ENCODE peak calls at places on chromosomes 6 and 20, in five cellular contexts. D is neural progenitor cell, H is fibroblast of lung, V is H1, J is mesenchymal stem cell. K is an unnamed sample.

GRCh38 chr6:35757461-35758123 is 18.8 kb upstream of the CLPSL2 start:
- DNase-seq in J (peak), V (no peak), H (peak), D (peak), K (no peak)

GRCh38 chr20:38272398-38272797 is 11.9 kb upstream of the KIAA1755 start:
- DNase-seq in H (peak), V (no peak), D (no peak), J (peak), K (peak)

GRCh38 chr6:100426689-100427338 is 37.9 kb downstream of the SIM1 start:
- DNase-seq in V (no peak), D (no peak), J (no peak), H (no peak), K (no peak)

GRCh38 chr20:50273601-50274491 is 83.2 kb downstream of the CEBPB start:
- DNase-seq in H (no peak), D (no peak), J (no peak), V (no peak), K (no peak)

GRCh38 chr6:149318581-149319286 is 1.2 kb downstream of the TAB2 start:
- DNase-seq in H (peak), J (peak), D (peak), V (no peak), K (peak)

GRCh38 chr6:18053555-18054445 is 66.4 kb upstream of the KIF13A start:
- DNase-seq in H (no peak), D (no peak), V (no peak), J (no peak), K (peak)

GRCh38 chr6:35634316-35634715 is 54.4 kb downstream of the FKBP5 start:
- DNase-seq in D (no peak), V (no peak), J (no peak), H (no peak), K (no peak)

GRCh38 chr6:158707120-158707519 is 57.3 kb downstream of the SYTL3 start:
- DNase-seq in H (peak), J (peak), D (no peak), V (no peak), K (peak)

GRCh38 chr6:157853018-157853805 is 30.2 kb downstream of the SNX9 start:
- DNase-seq in D (no peak), J (no peak), V (no peak), H (no peak), K (no peak)

GRCh38 chr6:139291813-139292619 is at the start of gene TXLNB:
- DNase-seq in D (peak), V (no peak), H (peak), J (peak), K (peak)

GRCh38 chr6:72533601-72534000 is 88.3 kb upstream of the KCNQ5 start:
- DNase-seq in H (peak), D (no peak), V (no peak), J (no peak), K (no peak)

GRCh38 chr6:98825602-98826230 is 8.7 kb upstream of the POU3F2 start:
- DNase-seq in D (peak), H (peak), V (no peak), J (no peak), K (no peak)

GRCh38 chr6:154874684-154875594 is 120.2 kb upstream of the TIAM2 start:
- DNase-seq in D (no peak), V (no peak), J (no peak), H (no peak), K (no peak)

GRCh38 chr6:158626360-158627167 is 18.0 kb downstream of the DYNLT1 start:
- DNase-seq in V (no peak), D (no peak), H (no peak), J (no peak), K (no peak)

GRCh38 chr6:81838031-81838430 is 85.5 kb upstream of the TENT5A start:
- DNase-seq in V (no peak), J (peak), D (no peak), H (peak), K (no peak)

GRCh38 chr20:55488593-55488992 is 516.7 kb downstream of the CBLN4 start:
- DNase-seq in H (no peak), V (no peak), D (no peak), J (no peak), K (peak)

GRCh38 chr6:82651845-82652333 is 288.3 kb downstream of the TPBG start:
- DNase-seq in V (no peak), D (no peak), H (no peak), J (no peak), K (no peak)

GRCh38 chr20:62201173-62202082 is 18.6 kb downstream of the MTG2 start:
- DNase-seq in J (no peak), D (no peak), H (no peak), V (no peak), K (no peak)

GRCh38 chr6:121912905-121913304 is 477.5 kb downstream of the GJA1 start:
- DNase-seq in H (peak), D (no peak), V (no peak), J (no peak), K (no peak)

GRCh38 chr6:83183082-83183828 is 9.8 kb downstream of the PGM3 start:
- DNase-seq in J (peak), D (no peak), H (peak), V (no peak), K (peak)

GRCh38 chr6:81997091-81997926 is 244.8 kb upstream of the TENT5A start:
- DNase-seq in V (no peak), H (peak), D (no peak), J (peak), K (peak)

GRCh38 chr6:111625511-111626331 is 20.0 kb upstream of the TRAF3IP2 start:
- DNase-seq in D (no peak), J (peak), H (peak), V (no peak), K (peak)

GRCh38 chr6:163998496-163998895 is 584.0 kb downstream of the QKI start:
- DNase-seq in D (no peak), J (no peak), V (no peak), H (peak), K (no peak)

GRCh38 chr20:44200371-44200770 is 10.2 kb downstream of the OSER1 start:
- DNase-seq in H (peak), J (no peak), D (no peak), V (no peak), K (no peak)

GRCh38 chr6:144064402-144064830 is 31.0 kb downstream of the SF3B5 start:
- DNase-seq in V (no peak), H (no peak), D (peak), J (no peak), K (no peak)

GRCh38 chr6:100342830-100343229 is 121.9 kb downstream of the SIM1 start:
- DNase-seq in H (peak), J (peak), D (no peak), V (no peak), K (no peak)

GRCh38 chr6:138576303-138576702 is 77.0 kb upstream of the NHSL1 start:
- DNase-seq in H (no peak), D (peak), V (no peak), J (no peak), K (no peak)

GRCh38 chr6:43396408-43397149 is 27.1 kb upstream of the ZNF318 start:
- DNase-seq in H (no peak), J (no peak), D (no peak), V (no peak), K (peak)

GRCh38 chr6:78909391-78909790 is 42.0 kb downstream of the IRAK1BP1 start:
- DNase-seq in H (peak), J (peak), V (no peak), D (no peak), K (no peak)

GRCh38 chr20:10947726-10948125 is 273.9 kb upstream of the JAG1 start:
- DNase-seq in D (no peak), J (no peak), V (no peak), H (no peak), K (peak)

GRCh38 chr6:84643778-84644177 is 120.6 kb downstream of the TBX18 start:
- DNase-seq in H (no peak), D (no peak), J (no peak), V (no peak), K (peak)

GRCh38 chr6:2846873-2847224 is 5.2 kb upstream of the SERPINB1 start:
- DNase-seq in H (no peak), J (no peak), V (no peak), D (no peak), K (no peak)

GRCh38 chr6:27517928-27518787 is 45.3 kb upstream of the ZNF184 start:
- DNase-seq in H (no peak), J (no peak), V (no peak), D (no peak), K (peak)

GRCh38 chr20:62985089-62985778 is 21.5 kb downstream of the BHLHE23 start:
- DNase-seq in V (no peak), D (no peak), H (no peak), J (no peak), K (no peak)

GRCh38 chr6:26205161-26205624 is 118.0 kb downstream of the HFE start:
- DNase-seq in J (peak), H (peak), D (peak), V (no peak), K (peak)

GRCh38 chr6:63543982-63544381 is 28.3 kb upstream of the LOC128125822 start:
- DNase-seq in H (no peak), V (no peak), J (no peak), D (no peak), K (no peak)

GRCh38 chr20:50308513-50309279 is 118.1 kb downstream of the CEBPB start:
- DNase-seq in D (peak), H (peak), V (no peak), J (peak), K (peak)

GRCh38 chr6:90005048-90005827 is 111.0 kb downstream of the GJA10 start:
- DNase-seq in V (no peak), H (no peak), J (no peak), D (peak), K (no peak)

GRCh38 chr6:3124667-3125066 is 6.2 kb downstream of the BPHL start:
- DNase-seq in J (no peak), D (no peak), V (no peak), H (no peak), K (no peak)

GRCh38 chr6:151263035-151263434 is 23.3 kb downstream of the AKAP12 start:
- DNase-seq in H (no peak), V (no peak), D (no peak), J (no peak), K (no peak)

GRCh38 chr6:151255811-151256210 is 16.0 kb downstream of the AKAP12 start:
- DNase-seq in D (no peak), H (no peak), J (no peak), V (no peak), K (no peak)

GRCh38 chr6:151260191-151260590 is 20.4 kb downstream of the AKAP12 start:
- DNase-seq in V (no peak), D (no peak), J (no peak), H (peak), K (no peak)

GRCh38 chr6:151254451-151255081 is 14.8 kb downstream of the AKAP12 start:
- DNase-seq in D (no peak), V (no peak), H (peak), J (peak), K (no peak)

DNA sequence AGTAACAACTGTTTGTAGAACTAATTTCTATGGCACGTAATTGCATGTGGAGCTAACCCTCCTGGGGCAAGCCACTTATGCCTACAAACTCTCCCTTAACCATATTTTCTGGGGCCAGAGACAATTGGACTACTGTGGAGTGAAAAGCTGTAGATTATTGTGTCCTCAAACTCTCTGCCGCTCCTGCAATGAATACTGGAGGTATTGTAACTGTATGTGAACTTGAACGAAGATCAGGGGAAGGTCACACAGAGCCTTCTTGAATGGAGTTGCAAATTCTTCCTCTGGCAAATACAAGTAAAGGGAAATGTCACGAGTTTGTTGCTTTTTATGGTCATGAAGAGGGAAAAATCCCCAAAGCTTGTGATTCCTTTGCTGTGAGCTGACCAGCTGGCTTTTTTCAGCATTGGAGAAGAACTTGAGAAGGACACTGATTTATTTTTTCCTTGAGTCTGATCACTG is 18.2 kb downstream of the AKAP12 start:
- DNase-seq in J (peak), D (no peak), H (peak), V (no peak), K (no peak)
- H3K9ac ChIP-seq in J (peak), D (no peak), H (no peak), V (no peak), K (no peak)

GRCh38 chr6:125207956-125208355 is 54.4 kb downstream of the TPD52L1 start:
- DNase-seq in J (no peak), V (no peak), D (no peak), H (peak), K (peak)
- H3K9ac ChIP-seq in J (no peak), V (no peak), D (no peak), H (no peak), K (no peak)

GRCh38 chr20:13526551-13526950 is 112.2 kb downstream of the TASP1 start:
- DNase-seq in H (no peak), J (peak), V (no peak), D (no peak), K (peak)

GRCh38 chr20:13525225-13525940 is 113.3 kb downstream of the TASP1 start:
- DNase-seq in J (peak), H (peak), V (no peak), D (peak), K (peak)

GRCh38 chr20:13524339-13524738 is 114.4 kb downstream of the TASP1 start:
- DNase-seq in J (no peak), H (no peak), D (no peak), V (no peak), K (no peak)
- H3K9ac ChIP-seq in J (no peak), H (no peak), D (no peak), V (no peak), K (no peak)

GRCh38 chr6:33279257-33279695 is 2.4 kb downstream of the B3GALT4 start:
- DNase-seq in H (no peak), V (no peak), D (no peak), J (no peak), K (no peak)
- H3K9ac ChIP-seq in H (no peak), V (no peak), D (no peak), J (no peak), K (no peak)

GRCh38 chr20:31740656-31741323 is 1.7 kb downstream of the TPX2 start:
- DNase-seq in D (no peak), J (no peak), H (no peak), V (no peak), K (no peak)

GRCh38 chr20:31738729-31739549 is at the start of gene TPX2:
- DNase-seq in D (peak), J (peak), H (peak), V (peak), K (peak)

GRCh38 chr20:31740208-31740607 is 1.1 kb downstream of the TPX2 start:
- DNase-seq in D (peak), V (no peak), H (peak), J (peak), K (peak)

DNA sequence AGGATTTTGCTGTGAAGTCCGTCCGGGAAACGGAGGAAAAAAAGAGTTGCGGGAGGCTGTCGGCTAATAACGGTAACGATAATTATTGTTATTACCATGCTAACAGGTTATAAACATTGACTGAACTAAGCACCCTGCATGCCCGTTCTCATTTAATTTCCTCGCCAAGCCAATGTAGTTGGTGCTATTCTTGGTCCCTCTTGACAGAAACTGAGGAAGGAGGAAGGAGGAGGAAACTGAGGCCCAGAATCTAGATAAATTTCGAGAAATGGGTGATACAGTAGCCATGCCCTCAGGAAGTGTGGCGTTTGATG is 417 bp downstream of the TPX2 start:
- DNase-seq in H (no peak), D (no peak), V (no peak), J (no peak), K (no peak)
- H3K9ac ChIP-seq in H (peak), D (peak), V (peak), J (peak), K (peak)

DNA sequence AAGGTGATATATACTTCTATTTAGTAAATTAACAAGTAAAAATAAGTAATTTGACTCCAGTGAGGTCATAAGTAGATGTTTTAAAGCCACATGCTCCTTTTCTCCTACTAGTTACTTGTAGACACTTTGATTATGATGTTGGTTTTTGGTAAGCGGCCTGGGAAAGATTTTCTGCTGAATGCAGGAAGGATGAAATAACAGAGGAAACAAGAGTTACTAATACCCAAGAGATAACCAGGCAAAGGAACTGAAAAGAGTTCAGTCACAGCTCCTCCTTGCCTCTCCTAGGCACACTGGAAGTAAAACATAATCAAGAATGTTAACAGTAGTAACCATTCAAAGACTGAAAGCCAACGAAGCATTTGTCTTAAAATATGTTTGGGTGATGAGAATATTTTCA is 203.3 kb downstream of the RNGTT start:
- DNase-seq in D (no peak), H (no peak), V (no peak), J (no peak), K (no peak)
- H3K9ac ChIP-seq in D (no peak), H (no peak), V (no peak), J (no peak), K (no peak)

DNA sequence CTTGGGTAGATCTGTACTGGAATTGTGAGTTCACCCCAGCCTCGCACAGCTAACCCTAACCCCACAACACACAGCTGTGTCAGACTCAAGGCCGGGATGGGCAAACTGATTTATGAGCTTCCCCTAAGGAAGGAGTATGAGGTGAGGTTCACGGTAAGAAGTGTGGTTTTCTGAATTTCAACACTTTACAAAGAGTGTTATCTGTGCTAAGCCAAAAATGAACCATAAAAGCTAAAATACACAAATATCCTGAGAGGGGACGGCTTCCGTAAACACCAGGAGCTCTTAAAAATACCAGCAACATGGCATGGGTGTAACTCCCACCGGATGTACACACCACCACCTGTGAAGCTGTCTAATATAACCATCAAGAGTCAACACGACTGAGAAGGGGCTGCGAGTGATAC is 101.2 kb downstream of the ATP9A start:
- DNase-seq in V (no peak), D (no peak), H (no peak), J (no peak), K (no peak)
- H3K9ac ChIP-seq in V (no peak), D (no peak), H (no peak), J (no peak), K (no peak)

DNA sequence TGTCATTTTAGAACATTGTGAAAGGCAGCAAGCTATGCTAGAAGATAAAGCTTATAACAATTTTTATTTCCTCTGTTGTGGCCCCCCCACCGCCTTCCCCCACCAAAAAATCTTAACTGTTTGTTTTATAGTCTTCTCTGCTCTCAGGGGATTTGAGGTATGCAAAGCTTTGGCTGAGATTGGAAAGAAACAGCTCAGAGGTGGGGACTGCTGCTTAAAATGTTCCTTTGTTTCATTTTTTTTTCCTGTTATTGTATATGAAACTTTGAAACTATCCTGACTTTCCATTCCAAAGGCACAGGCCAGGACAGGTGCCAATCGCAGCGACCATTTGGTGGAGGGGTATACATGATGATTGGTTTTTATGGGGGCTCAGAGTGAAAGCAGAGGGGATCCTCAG is 114.7 kb upstream of the PHACTR1 start:
- DNase-seq in D (no peak), J (no peak), V (no peak), H (no peak), K (no peak)
- H3K9ac ChIP-seq in D (no peak), J (no peak), V (no peak), H (no peak), K (no peak)

DNA sequence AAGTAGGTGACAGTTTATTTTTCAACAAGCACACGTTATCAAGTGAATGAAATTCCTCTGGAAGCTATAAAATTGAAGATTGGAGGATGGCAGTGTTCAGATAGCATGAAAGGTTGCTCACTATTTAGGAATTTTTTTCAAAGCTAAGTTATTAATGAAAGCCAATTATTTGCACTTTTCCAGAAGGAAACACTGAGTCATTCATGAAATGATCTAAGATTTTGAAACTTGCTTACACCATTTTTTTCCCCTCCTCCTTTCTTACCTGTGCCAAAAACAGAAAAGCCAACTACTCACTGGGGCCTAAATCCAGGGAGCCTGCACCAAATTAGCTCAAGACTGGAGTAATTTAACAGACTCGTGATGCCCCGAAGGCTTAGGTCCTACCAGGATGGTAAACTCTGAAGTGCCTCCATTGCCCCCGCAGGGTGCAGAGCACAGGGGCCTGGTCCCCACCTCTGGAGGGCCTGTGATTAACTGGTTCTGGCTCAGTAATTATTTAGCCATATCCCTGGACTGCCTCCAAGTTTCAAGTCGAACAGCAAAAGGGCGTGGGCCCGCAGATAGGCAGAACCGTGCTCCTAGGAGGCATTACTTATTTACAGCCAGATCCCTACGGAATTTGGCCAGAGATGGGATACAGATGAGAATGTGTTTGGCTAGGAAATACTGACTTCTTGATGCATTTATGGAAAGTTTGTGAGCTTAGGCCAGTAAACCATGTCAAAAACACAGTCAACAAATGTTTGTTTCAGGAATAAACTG is 28.0 kb upstream of the ZNF217 start:
- DNase-seq in V (no peak), H (peak), J (peak), D (no peak), K (peak)
- H3K9ac ChIP-seq in V (no peak), H (peak), J (peak), D (no peak), K (peak)

K was measured in mammary epithelial cell.